ENCODE peak calls at places on chromosomes 11 and 22, in eight cellular contexts. V is sigmoid colon, J is endothelial cell of umbilical vein, T is IMR-90, Q is ovary, G is body of pancreas, P is stomach, K is prostate gland. N is an unnamed sample. For H3K4me1, the result is how much of the 10 kb centered on the place peaks cover.

GRCh38 chr11:80849253-80849652 is 1408.4 kb upstream of the TENM4 start:
- DNase-seq in P (no peak), G (no peak), J (no peak), T (no peak), K (no peak), Q (no peak), V (no peak), N (no peak)

GRCh38 chr22:36303874-36304273 is 50.9 kb downstream of the APOL1 start:
- DNase-seq in Q (no peak), K (no peak), P (peak), J (no peak), G (no peak), T (no peak), V (no peak), N (no peak)

GRCh38 chr11:8812438-8812837 is 98.6 kb upstream of the AKIP1 start:
- DNase-seq in T (no peak), J (no peak), K (no peak), P (peak), V (peak), Q (peak), G (peak), N (no peak)

GRCh38 chr22:35072939-35073338 is 7.0 kb downstream of the ISX start:
- DNase-seq in G (no peak), Q (no peak), T (peak), K (no peak), J (no peak), V (peak), P (no peak), N (no peak)

GRCh38 chr11:79067355-79067685 is 373.5 kb downstream of the TENM4 start:
- DNase-seq in T (no peak), J (no peak), Q (no peak), G (no peak), V (no peak), P (no peak), K (no peak), N (no peak)

GRCh38 chr11:131408011-131408640 is 37.7 kb downstream of the NTM start:
- DNase-seq in Q (no peak), J (no peak), P (peak), V (no peak), G (peak), T (peak), K (no peak), N (no peak)

GRCh38 chr22:41526802-41527799 is 17.2 kb downstream of the POLR3H start:
- DNase-seq in K (no peak), T (peak), P (peak), V (peak), J (no peak), G (peak), Q (peak), N (peak)

GRCh38 chr11:12324585-12324984 is 52.8 kb upstream of the PARVA start:
- DNase-seq in V (no peak), Q (no peak), K (no peak), J (no peak), G (no peak), T (no peak), P (no peak), N (no peak)

GRCh38 chr11:99489561-99489960 is 468.8 kb downstream of the CNTN5 start:
- DNase-seq in P (no peak), Q (no peak), J (no peak), K (no peak), G (no peak), V (no peak), T (peak), N (no peak)

GRCh38 chr11:2643746-2644145 is 56.0 kb downstream of the KCNQ1OT1 start:
- DNase-seq in P (no peak), G (no peak), T (no peak), Q (no peak), K (no peak), J (no peak), V (no peak), N (no peak)

GRCh38 chr11:46615756-46616155 is 1.3 kb downstream of the HARBI1 start:
- DNase-seq in V (no peak), P (no peak), J (no peak), Q (no peak), K (no peak), T (peak), G (no peak), N (no peak)

GRCh38 chr11:111612211-111612610 is 10.0 kb downstream of the SIK2 start:
- DNase-seq in P (no peak), T (peak), G (no peak), Q (no peak), J (no peak), K (no peak), V (no peak), N (no peak)

GRCh38 chr22:29727248-29727551 is 7.4 kb downstream of the CABP7 start:
- DNase-seq in V (no peak), Q (peak), J (peak), T (peak), K (no peak), P (peak), G (peak), N (no peak)

GRCh38 chr11:76700177-76701100 is 29.9 kb upstream of the LRRC32 start:
- DNase-seq in P (no peak), K (no peak), T (peak), G (peak), J (peak), V (no peak), Q (no peak), N (peak)

GRCh38 chr22:35995772-35996171 is 32.9 kb downstream of the RBFOX2 start:
- DNase-seq in K (no peak), T (peak), J (peak), P (peak), V (peak), G (peak), Q (peak), N (no peak)

GRCh38 chr11:75428301-75428724 is 4.7 kb downstream of the KLHL35 start:
- DNase-seq in K (peak), G (peak), P (peak), Q (peak), T (peak), V (peak), J (peak), N (peak)

DNA sequence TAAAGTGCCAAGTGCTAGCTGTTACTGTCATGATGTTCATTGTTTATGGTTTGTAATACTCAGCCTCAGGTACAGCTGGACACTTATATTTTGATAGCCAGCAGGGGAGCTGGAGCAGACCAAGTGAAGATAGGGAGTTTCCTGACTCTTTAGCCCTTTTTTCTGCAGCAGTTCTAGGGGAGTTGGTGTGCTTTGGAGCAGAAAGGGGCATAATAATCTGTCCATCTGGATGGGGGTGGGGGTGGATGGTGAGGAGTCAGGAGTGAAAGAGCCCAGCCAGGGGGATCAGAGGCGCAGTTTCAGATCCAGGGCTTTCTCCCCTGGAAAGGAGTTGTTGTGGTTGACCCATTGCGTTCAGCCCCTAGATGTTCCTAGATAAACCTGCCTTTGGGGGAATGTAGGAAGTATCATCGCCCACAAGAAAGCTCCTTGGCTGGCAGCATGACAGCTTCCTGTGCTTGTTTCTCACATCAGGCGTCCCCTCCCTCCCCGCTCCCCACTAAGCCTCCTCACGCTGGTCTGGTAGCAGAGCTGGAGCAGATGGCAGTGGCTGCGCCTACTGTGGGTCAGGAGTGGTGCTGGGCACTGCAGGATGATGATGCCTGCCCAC is 41.9 kb downstream of the MED15 start:
- DNase-seq in T (no peak), G (no peak), Q (peak), J (peak), P (no peak), V (peak), K (no peak), N (peak)
- H3K4me1 ChIP-seq in T (half or more), G (under half), Q (under half), J (half or more), P (half or more), V (half or more), K (under half), N (half or more)

GRCh38 chr22:27892811-27893210 is 26.2 kb downstream of the PITPNB start:
- DNase-seq in V (no peak), K (no peak), P (no peak), T (no peak), J (no peak), Q (no peak), G (no peak), N (no peak)
- TF ChIP-seq POLR2A in V (no peak), K (no peak), P (no peak), T (no peak), J (no peak), Q (no peak), G (no peak), N (no peak)

GRCh38 chr11:72786305-72787261 is 7.3 kb downstream of the STARD10 start:
- DNase-seq in T (no peak), P (peak), V (no peak), Q (no peak), J (no peak), K (peak), G (peak), N (no peak)

GRCh38 chr11:72783144-72783910 is 10.5 kb downstream of the STARD10 start:
- DNase-seq in Q (no peak), J (no peak), V (no peak), P (no peak), G (no peak), K (no peak), T (no peak), N (no peak)

GRCh38 chr11:72782081-72782920 is 11.5 kb downstream of the STARD10 start:
- DNase-seq in J (no peak), T (no peak), G (peak), K (no peak), P (peak), Q (no peak), V (no peak), N (no peak)

GRCh38 chr11:72787262-72788104 is 6.4 kb downstream of the STARD10 start:
- DNase-seq in K (no peak), G (peak), J (no peak), Q (peak), T (no peak), P (no peak), V (no peak), N (peak)

GRCh38 chr11:72784662-72785061 is 9.2 kb downstream of the STARD10 start:
- DNase-seq in G (no peak), K (no peak), P (no peak), T (no peak), Q (no peak), J (no peak), V (no peak), N (no peak)
- H3K4me1 ChIP-seq in G (under half), K (under half), P (half or more), T (under half), Q (under half), J (under half), V (under half), N (under half)

GRCh38 chr11:110295487-110296225 is 758 bp downstream of the RDX start:
- DNase-seq in V (peak), J (peak), T (peak), K (peak), G (peak), Q (peak), P (peak), N (peak)
- TF ChIP-seq POLR2A in V (no peak), J (no peak), T (no peak), K (no peak), G (peak), Q (peak), P (no peak), N (no peak)

GRCh38 chr22:39097098-39098020 is at the start of gene APOBEC3H:
- DNase-seq in J (no peak), T (no peak), Q (no peak), G (no peak), P (no peak), V (peak), K (peak), N (no peak)
- H3K4me1 ChIP-seq in J (under half), T (under half), Q (under half), G (under half), P (under half), V (under half), K (under half), N (half or more)

GRCh38 chr11:120210651-120211521 is at the start of gene OAF:
- DNase-seq in Q (peak), G (peak), J (peak), V (peak), K (peak), P (peak), T (peak), N (peak)
- TF ChIP-seq POLR2A in Q (peak), G (peak), J (peak), V (no peak), K (peak), P (no peak), T (peak), N (peak)

DNA sequence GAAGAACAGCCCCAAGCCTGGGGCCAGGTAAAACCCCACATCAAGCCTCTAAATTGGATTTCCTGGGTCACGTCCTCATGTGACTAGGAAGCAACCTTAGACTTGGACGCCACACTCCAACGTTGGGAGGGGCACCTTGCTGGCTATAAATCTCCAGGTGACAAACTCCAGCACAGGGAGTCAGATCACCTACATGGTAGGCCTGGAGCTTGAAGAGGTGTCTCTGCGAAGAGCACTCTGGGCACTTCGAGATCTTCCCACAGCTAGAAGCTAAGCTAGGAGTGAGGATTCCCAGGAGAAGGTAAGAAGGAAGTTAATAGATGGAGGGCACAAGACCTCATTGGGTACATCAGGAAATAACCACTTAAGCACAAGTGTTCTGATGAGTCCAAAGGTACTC is 77.1 kb upstream of the GNAZ start:
- DNase-seq in P (no peak), K (no peak), V (no peak), J (no peak), G (no peak), T (no peak), Q (no peak), N (no peak)
- H3K4me1 ChIP-seq in P (under half), K (under half), V (under half), J (under half), G (under half), T (under half), Q (under half), N (under half)

GRCh38 chr11:65572356-65573043 is at the start of gene FAM89B:
- DNase-seq in V (peak), J (peak), G (peak), P (peak), T (peak), K (peak), Q (peak), N (peak)

GRCh38 chr11:65569164-65569972 is 909 bp upstream of the ZNRD2 start:
- DNase-seq in K (no peak), G (no peak), J (no peak), Q (no peak), P (no peak), V (no peak), T (no peak), N (no peak)

GRCh38 chr11:65571420-65571819 is 918 bp upstream of the FAM89B start:
- DNase-seq in P (no peak), V (peak), K (no peak), J (no peak), G (peak), Q (no peak), T (no peak), N (peak)

GRCh38 chr11:65571940-65572339 is 398 bp upstream of the FAM89B start:
- DNase-seq in Q (peak), P (peak), V (no peak), T (peak), K (no peak), G (peak), J (peak), N (no peak)

DNA sequence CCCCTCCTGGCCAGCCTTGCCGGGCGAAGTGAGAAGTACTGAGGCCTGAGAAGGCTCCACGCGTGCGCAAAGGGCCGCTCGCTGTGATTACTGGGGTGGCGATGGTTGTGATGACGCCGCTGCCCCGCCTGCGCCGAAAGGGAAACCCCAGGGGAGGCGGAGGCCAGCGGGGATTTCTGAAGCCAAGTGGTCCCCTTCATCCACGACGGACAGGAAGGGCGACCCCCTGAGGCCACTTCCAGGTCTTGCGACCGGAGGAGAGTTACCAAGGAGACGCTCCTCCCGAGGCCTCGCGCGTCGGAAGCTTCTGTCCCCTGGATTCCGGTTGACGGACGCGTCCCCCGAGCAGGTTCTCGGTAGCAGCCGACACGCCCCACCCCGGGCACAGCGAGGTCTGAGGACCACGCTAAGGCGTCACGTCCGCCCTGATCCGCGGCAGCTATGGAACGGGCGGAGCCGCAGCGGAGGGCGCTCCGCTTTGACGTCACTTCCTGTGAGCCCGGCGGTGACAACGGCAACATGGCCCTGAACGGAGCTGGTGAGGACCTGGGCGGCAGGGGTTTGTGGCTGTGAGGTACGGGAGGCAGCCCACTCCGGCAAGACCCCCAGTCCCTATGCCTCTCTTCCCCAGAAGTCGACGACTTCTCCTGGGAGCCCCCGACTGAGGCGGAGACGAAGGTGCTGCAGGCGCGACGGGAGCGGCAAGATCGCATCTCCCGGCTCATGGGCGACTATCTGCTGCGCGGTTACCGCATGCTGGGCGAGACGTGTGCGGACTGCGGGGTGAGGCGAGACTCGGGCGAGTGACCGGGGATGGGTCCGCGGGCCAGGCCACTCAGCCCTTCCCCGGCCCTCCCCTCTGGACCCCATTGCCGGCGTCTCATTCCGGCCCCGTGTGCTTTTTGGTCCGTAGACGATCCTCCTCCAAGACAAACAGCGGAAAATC is at the start of gene ZNRD2:
- DNase-seq in Q (peak), G (peak), P (peak), K (peak), J (peak), T (peak), V (peak), N (peak)
- TF ChIP-seq POLR2A in Q (peak), G (peak), P (peak), K (peak), J (peak), T (peak), V (peak), N (peak)